ENCODE peak calls at places on chromosomes 5 and 9, in four cellular contexts. L, C, I and U are unnamed samples.

GRCh38 chr5:135185461-135186075 is 151.5 kb upstream of the PITX1 start:
- DNase-seq in C (peak), L (no peak), I (no peak), U (no peak)

GRCh38 chr5:150763023-150763793 is 4.4 kb upstream of the DCTN4 start:
- DNase-seq in I (no peak), C (peak), L (peak), U (peak)

GRCh38 chr5:163408311-163408923 is 29.0 kb upstream of the CCNG1 start:
- DNase-seq in C (peak), I (peak), L (peak), U (peak)

GRCh38 chr5:9188131-9188530 is 357.7 kb downstream of the SEMA5A start:
- DNase-seq in C (peak), I (no peak), L (no peak), U (no peak)

GRCh38 chr9:87479801-87480201 is 17.9 kb upstream of the DAPK1 start:
- DNase-seq in I (peak), C (no peak), L (no peak), U (no peak)

GRCh38 chr9:99377790-99378775 is 156.0 kb downstream of the SEC61B start:
- DNase-seq in L (no peak), C (peak), I (no peak), U (no peak)

GRCh38 chr9:40927260-40927631 is 201.2 kb downstream of the FOXD4L6 start:
- DNase-seq in I (no peak), C (no peak), L (no peak), U (no peak)

GRCh38 chr9:30978000-30978399 is 1406.4 kb upstream of the ACO1 start:
- DNase-seq in I (no peak), C (no peak), L (no peak), U (no peak)

GRCh38 chr9:136949239-136949816 is 2.7 kb upstream of the LCN12 start:
- DNase-seq in I (no peak), L (no peak), C (no peak), U (no peak)

GRCh38 chr9:77848897-77849296 is 182.7 kb downstream of the GNAQ start:
- DNase-seq in L (peak), I (no peak), C (peak), U (no peak)

GRCh38 chr9:136343121-136343883 is 16.0 kb downstream of the GPSM1 start:
- DNase-seq in C (no peak), I (no peak), L (no peak), U (no peak)

GRCh38 chr5:168047669-168048111 is 243.8 kb upstream of the WWC1 start:
- DNase-seq in C (no peak), L (no peak), I (no peak), U (peak)

GRCh38 chr9:91160599-91161464 is 200.9 kb downstream of the AUH start:
- DNase-seq in I (no peak), C (no peak), L (no peak), U (no peak)

GRCh38 chr9:137055385-137056364 is 1.8 kb upstream of the ENTPD2 start:
- DNase-seq in C (peak), L (peak), I (no peak), U (peak)

GRCh38 chr9:114196117-114196516 is 40.8 kb downstream of the COL27A1 start:
- DNase-seq in C (no peak), I (no peak), L (no peak), U (no peak)

GRCh38 chr5:143775258-143775657 is 36.7 kb upstream of the HMHB1 start:
- DNase-seq in L (peak), I (no peak), C (peak), U (no peak)

GRCh38 chr5:151296974-151297373 is 6.6 kb downstream of the SLC36A3 start:
- DNase-seq in C (no peak), I (no peak), L (no peak), U (no peak)

GRCh38 chr5:170076211-170076610 is 29.5 kb upstream of the FOXI1 start:
- DNase-seq in I (no peak), L (no peak), C (no peak), U (no peak)

GRCh38 chr9:112516769-112517168 is 30.1 kb downstream of the KIAA1958 start:
- DNase-seq in C (no peak), I (no peak), L (no peak), U (no peak)

GRCh38 chr9:17802249-17802857 is 223.5 kb downstream of the SH3GL2 start:
- DNase-seq in I (no peak), C (peak), L (peak), U (peak)

GRCh38 chr5:172870261-172870806 is 36.3 kb downstream of the ERGIC1 start:
- DNase-seq in I (no peak), C (peak), L (peak), U (no peak)

GRCh38 chr5:115526604-115527003 is 18.0 kb downstream of the FEM1C start:
- DNase-seq in C (no peak), L (no peak), I (no peak), U (no peak)

GRCh38 chr9:118318770-118319443 is 614.7 kb downstream of the TLR4 start:
- DNase-seq in C (no peak), L (peak), I (no peak), U (peak)

GRCh38 chr5:170681013-170681433 is 102.5 kb upstream of the GABRP start:
- DNase-seq in I (no peak), L (peak), C (peak), U (peak)

GRCh38 chr5:150141544-150142188 is 14.0 kb downstream of the PDGFRB start:
- DNase-seq in C (peak), L (no peak), I (no peak), U (no peak)

GRCh38 chr5:157356576-157356975 is 90.7 kb downstream of the CYFIP2 start:
- DNase-seq in I (no peak), C (no peak), L (no peak), U (no peak)

GRCh38 chr5:128487041-128487440 is 51.0 kb downstream of the FBN2 start:
- DNase-seq in C (peak), I (no peak), L (peak), U (no peak)

GRCh38 chr5:74442466-74442865 is 198.1 kb downstream of the ENC1 start:
- DNase-seq in I (no peak), C (no peak), L (no peak), U (no peak)

GRCh38 chr5:68046445-68046844 is 169.1 kb upstream of the PIK3R1 start:
- DNase-seq in C (peak), I (no peak), L (peak), U (no peak)

GRCh38 chr5:94498199-94498598 is 120.2 kb downstream of the KIAA0825 start:
- DNase-seq in C (no peak), L (no peak), I (no peak), U (no peak)

GRCh38 chr5:157361865-157362465 is 96.0 kb downstream of the CYFIP2 start:
- DNase-seq in C (peak), I (no peak), L (no peak), U (peak)

GRCh38 chr5:143199161-143199560 is 204.3 kb downstream of the NR3C1 start:
- DNase-seq in C (no peak), L (no peak), I (no peak), U (no peak)

GRCh38 chr5:157543825-157544622 is 31.6 kb downstream of the ADAM19 start:
- DNase-seq in L (no peak), I (no peak), C (peak), U (no peak)

GRCh38 chr9:130276121-130276520 is 10.6 kb downstream of the HMCN2 start:
- DNase-seq in L (no peak), I (no peak), C (peak), U (no peak)

GRCh38 chr9:131116281-131117101 is 8.9 kb upstream of the NUP214 start:
- DNase-seq in I (no peak), L (no peak), C (no peak), U (no peak)

GRCh38 chr9:35956646-35957045 is 1.3 kb downstream of the OR2S2 start:
- DNase-seq in C (no peak), L (no peak), I (no peak), U (no peak)

GRCh38 chr5:88287302-88287701 is 18.7 kb upstream of the TMEM161B start:
- DNase-seq in C (no peak), L (no peak), I (no peak), U (no peak)

GRCh38 chr5:89071941-89072331 is 189.0 kb upstream of the MEF2C start:
- DNase-seq in L (no peak), I (peak), C (no peak), U (no peak)

GRCh38 chr9:134768332-134769083 is 112.1 kb upstream of the FCN2 start:
- DNase-seq in L (no peak), C (no peak), I (no peak), U (no peak)

GRCh38 chr5:133839721-133840120 is 128.7 kb downstream of the C5orf15 start:
- DNase-seq in C (no peak), L (no peak), I (no peak), U (no peak)

DNA sequence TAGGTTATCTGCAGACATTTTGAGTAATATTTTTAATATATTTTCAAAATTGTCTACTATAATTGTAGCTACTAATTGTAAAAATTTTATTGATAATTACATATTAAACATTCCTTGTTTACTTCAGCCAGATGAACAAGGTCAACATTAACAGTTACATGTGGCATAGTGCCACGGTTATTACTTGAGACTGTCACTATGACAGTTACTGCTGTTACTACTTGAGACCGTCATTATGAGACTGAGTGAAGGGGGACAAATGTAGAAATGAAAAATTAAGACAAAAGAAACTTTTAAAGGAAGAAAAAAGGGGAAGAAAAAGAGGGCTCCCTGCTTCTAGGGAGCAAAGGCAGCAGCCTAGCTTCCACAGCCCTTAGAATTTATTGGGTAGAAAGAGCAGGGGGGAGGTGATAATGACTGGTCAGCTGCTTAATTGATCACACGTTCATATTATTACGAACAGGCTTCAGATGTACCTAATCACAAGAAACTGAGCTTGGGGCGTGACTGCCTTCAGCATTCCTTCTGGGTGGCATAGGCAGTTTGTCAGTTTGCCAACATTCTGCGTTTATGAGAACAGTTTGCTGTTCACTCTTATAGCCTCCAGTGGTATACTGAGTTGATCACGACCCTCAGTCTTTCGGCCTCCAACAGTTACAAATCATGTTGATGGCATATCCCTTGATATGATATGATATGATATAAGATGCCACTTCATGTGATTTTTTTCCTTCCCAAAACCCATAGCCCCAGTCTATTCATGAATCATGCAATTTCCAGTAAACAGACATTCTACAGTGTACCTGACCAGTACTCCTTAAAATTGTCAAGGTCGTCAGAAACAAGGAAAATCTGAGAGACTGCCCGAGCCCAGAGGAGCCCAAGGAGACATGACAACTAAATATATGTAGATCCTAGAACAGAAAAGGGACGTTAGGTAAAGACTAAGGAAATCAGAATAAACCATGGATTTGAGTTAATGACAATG is 13.1 kb downstream of the MARCHF6 start:
- DNase-seq in L (peak), C (peak), I (no peak), U (no peak)
- TF ChIP-seq USF2 in L (no peak), C (no peak), I (no peak), U (no peak)

DNA sequence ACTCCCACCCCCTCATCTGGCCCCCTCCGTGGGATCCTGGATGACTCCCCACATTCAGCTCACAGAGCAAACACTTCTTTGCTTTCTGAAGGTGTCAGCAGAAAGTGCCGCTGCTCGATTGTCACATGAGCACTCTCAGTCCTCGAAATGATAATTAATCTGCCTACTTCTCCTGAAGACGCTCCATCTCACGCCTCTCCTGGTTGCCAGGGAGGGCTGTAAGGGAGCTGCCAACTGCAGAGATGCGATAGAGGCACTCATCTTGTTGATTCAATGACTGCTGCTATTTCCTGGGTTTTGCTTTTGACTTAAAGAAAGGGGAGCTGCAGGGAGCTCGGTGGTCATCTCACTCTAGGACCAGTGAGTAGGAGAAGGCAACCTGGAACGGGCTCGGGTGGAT is 206.5 kb downstream of the DAB2IP start:
- DNase-seq in C (no peak), I (no peak), L (no peak), U (no peak)
- TF ChIP-seq RCOR1 in C (no peak), I (no peak), L (no peak), U (no peak)

GRCh38 chr5:123278284-123278683 is 144.9 kb downstream of the CEP120 start:
- DNase-seq in L (no peak), C (no peak), I (no peak), U (no peak)
- TF ChIP-seq SMC3 in L (no peak), C (no peak), I (no peak), U (no peak)

GRCh38 chr5:14063691-14064090 is 79.5 kb upstream of the TRIO start:
- DNase-seq in L (no peak), I (no peak), C (no peak), U (no peak)

GRCh38 chr5:14069021-14069420 is 74.1 kb upstream of the TRIO start:
- DNase-seq in C (no peak), I (no peak), L (no peak), U (no peak)

GRCh38 chr5:14064841-14065240 is 78.3 kb upstream of the TRIO start:
- DNase-seq in L (no peak), I (no peak), C (peak), U (no peak)

GRCh38 chr5:14068136-14068535 is 75.0 kb upstream of the TRIO start:
- DNase-seq in L (no peak), I (no peak), C (peak), U (no peak)

DNA sequence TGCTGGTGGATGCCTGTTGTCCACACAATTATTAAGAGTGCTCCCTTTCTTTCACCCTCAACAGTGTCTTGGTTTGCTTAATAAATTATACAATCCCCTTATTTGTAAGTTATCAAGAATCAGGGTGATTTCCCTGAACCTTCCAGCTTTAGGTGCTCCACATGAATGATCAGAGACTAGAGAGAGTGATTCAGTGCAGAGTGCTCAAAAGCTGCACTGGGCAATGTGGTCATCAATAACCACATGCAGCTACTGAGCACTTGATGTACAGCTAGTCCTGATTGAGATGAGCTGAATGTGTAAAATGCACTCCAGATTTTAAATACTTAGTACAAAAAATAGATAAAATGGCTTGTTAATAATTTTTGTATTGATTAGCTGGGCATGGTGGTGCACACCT is 76.8 kb upstream of the TRIO start:
- DNase-seq in L (no peak), I (no peak), C (no peak), U (no peak)
- TF ChIP-seq USF2 in L (no peak), I (no peak), C (no peak), U (no peak)

GRCh38 chr9:86321373-86321772 is 32.8 kb downstream of the TUT7 start:
- DNase-seq in C (peak), L (peak), I (no peak), U (no peak)
- TF ChIP-seq RCOR1 in C (no peak), L (no peak), I (no peak), U (no peak)

GRCh38 chr5:42604171-42604711 is 152.4 kb upstream of the CCDC152 start:
- DNase-seq in L (no peak), C (no peak), I (no peak), U (no peak)
- TF ChIP-seq SMC3 in L (no peak), C (no peak), I (no peak), U (no peak)